ENCODE peak calls at places on chromosome 13, in six cellular contexts. R is fibroblast of lung, U is iris pigment epithelial cell, P is RCC 7860, G is AG04450, S is upper lobe of right lung. X is an unnamed sample.

GRCh38 chr13:36069881-36070366 is 61.3 kb downstream of the DCLK1 start:
- DNase-seq in G (no peak), S (no peak), R (no peak), U (no peak), P (no peak), X (no peak)

GRCh38 chr13:23724196-23724970 is 154.2 kb downstream of the TNFRSF19 start:
- DNase-seq in R (peak), G (no peak), U (no peak), S (no peak), P (no peak), X (peak)

GRCh38 chr13:52955505-52955904 is 73.1 kb upstream of the OLFM4 start:
- DNase-seq in S (no peak), R (no peak), U (no peak), G (no peak), P (no peak), X (no peak)

GRCh38 chr13:22074403-22074802 is 403.5 kb downstream of the FGF9 start:
- DNase-seq in G (no peak), S (no peak), U (no peak), P (no peak), R (no peak), X (no peak)

GRCh38 chr13:112969692-112970338 is 801 bp downstream of the MCF2L start:
- DNase-seq in G (no peak), U (no peak), P (no peak), R (no peak), S (no peak), X (no peak)

GRCh38 chr13:80038371-80038770 is 302.6 kb downstream of the SPRY2 start:
- DNase-seq in R (no peak), S (no peak), P (no peak), U (no peak), G (no peak), X (no peak)

GRCh38 chr13:97223711-97224461 is 1.8 kb downstream of the MBNL2 start:
- DNase-seq in R (peak), U (peak), G (peak), S (no peak), P (peak), X (peak)

GRCh38 chr13:41457589-41458186 is 338 bp downstream of the RGCC start:
- DNase-seq in G (no peak), S (peak), R (no peak), P (no peak), U (peak), X (no peak)

GRCh38 chr13:57925250-57925649 is 293.7 kb downstream of the PCDH17 start:
- DNase-seq in R (peak), S (no peak), G (no peak), U (no peak), P (no peak), X (no peak)

GRCh38 chr13:37144661-37145060 is 39.2 kb upstream of the CSNK1A1L start:
- DNase-seq in R (peak), U (peak), S (no peak), G (no peak), P (no peak), X (peak)

GRCh38 chr13:42064259-42064658 is 15.8 kb downstream of the DGKH start:
- DNase-seq in G (no peak), R (peak), P (peak), S (no peak), U (peak), X (peak)

GRCh38 chr13:60398949-60399589 is 2.0 kb downstream of the TDRD3 start:
- DNase-seq in U (peak), G (no peak), S (no peak), R (peak), P (no peak), X (peak)

GRCh38 chr13:27005556-27005955 is 166.1 kb downstream of the USP12 start:
- DNase-seq in G (no peak), S (no peak), P (no peak), U (no peak), R (peak), X (no peak)

GRCh38 chr13:110913322-110913721 is 1.5 kb downstream of the ANKRD10 start:
- DNase-seq in G (no peak), P (no peak), R (peak), S (no peak), U (no peak), X (peak)

GRCh38 chr13:30572859-30573275 is 44.9 kb upstream of the USPL1 start:
- DNase-seq in S (no peak), G (no peak), U (peak), P (peak), R (peak), X (peak)

GRCh38 chr13:102591988-102592781 is 4.6 kb upstream of the TPP2 start:
- DNase-seq in P (peak), G (peak), S (peak), U (peak), R (peak), X (peak)

GRCh38 chr13:44236370-44236769 is 137.3 kb upstream of the SERP2 start:
- DNase-seq in R (no peak), S (no peak), U (peak), P (no peak), G (peak), X (peak)

GRCh38 chr13:40692946-40693345 is 26.5 kb upstream of the FOXO1 start:
- DNase-seq in S (no peak), U (peak), G (no peak), P (peak), R (peak), X (no peak)

GRCh38 chr13:94784066-94784465 is 71.7 kb upstream of the SOX21 start:
- DNase-seq in R (peak), S (no peak), G (no peak), U (peak), P (no peak), X (peak)

GRCh38 chr13:98775844-98776598 is 23.5 kb upstream of the SLC15A1 start:
- DNase-seq in U (peak), R (peak), S (no peak), G (no peak), P (peak), X (peak)

GRCh38 chr13:42594577-42595571 is 20.9 kb downstream of the TNFSF11 start:
- DNase-seq in P (peak), U (peak), S (no peak), G (peak), R (peak), X (peak)

GRCh38 chr13:114112231-114112825 is 20.1 kb downstream of the RASA3 start:
- DNase-seq in S (peak), G (no peak), R (no peak), U (peak), P (no peak), X (peak)